ENCODE peak calls at places on chromosomes 16 and 17, in seven cellular contexts. One of them, this sample, is unnamed.

GRCh38 chr17:72463287-72464102 is 342.7 kb downstream of the SOX9 start:
- DNase-seq in AG04450: no peak
- DNase-seq in GM23338: no peak
- DNase-seq in gastrocnemius medialis: no peak
- DNase-seq in heart left ventricle: no peak
- DNase-seq in aorta: no peak
- DNase-seq in fibroblast of mammary gland: no peak
- DNase-seq in this sample: no peak

GRCh38 chr17:69058165-69058564 is 2.6 kb downstream of the ABCA9 start:
- DNase-seq in AG04450: no peak
- DNase-seq in GM23338: peak
- DNase-seq in gastrocnemius medialis: no peak
- DNase-seq in heart left ventricle: no peak
- DNase-seq in aorta: no peak
- DNase-seq in fibroblast of mammary gland: peak
- DNase-seq in this sample: peak

GRCh38 chr17:35749560-35750412 is 3.3 kb downstream of the GAS2L2 start:
- DNase-seq in AG04450: no peak
- DNase-seq in GM23338: peak
- DNase-seq in gastrocnemius medialis: no peak
- DNase-seq in heart left ventricle: no peak
- DNase-seq in aorta: no peak
- DNase-seq in fibroblast of mammary gland: no peak
- DNase-seq in this sample: no peak

GRCh38 chr16:66894948-66895696 is 14.8 kb downstream of the PDP2 start:
- DNase-seq in AG04450: no peak
- DNase-seq in GM23338: peak
- DNase-seq in gastrocnemius medialis: peak
- DNase-seq in heart left ventricle: peak
- DNase-seq in aorta: peak
- DNase-seq in fibroblast of mammary gland: peak
- DNase-seq in this sample: no peak

GRCh38 chr17:4980644-4981216 is 6.7 kb downstream of the CAMTA2 start:
- DNase-seq in AG04450: no peak
- DNase-seq in GM23338: peak
- DNase-seq in gastrocnemius medialis: no peak
- DNase-seq in heart left ventricle: no peak
- DNase-seq in aorta: no peak
- DNase-seq in fibroblast of mammary gland: peak
- DNase-seq in this sample: peak

GRCh38 chr17:63699638-63700527 is at the start of gene LIMD2:
- DNase-seq in AG04450: no peak
- DNase-seq in GM23338: peak
- DNase-seq in gastrocnemius medialis: no peak
- DNase-seq in heart left ventricle: peak
- DNase-seq in aorta: peak
- DNase-seq in fibroblast of mammary gland: no peak
- DNase-seq in this sample: no peak

GRCh38 chr16:50297301-50298074 is 31.1 kb downstream of the ADCY7 start:
- DNase-seq in AG04450: no peak
- DNase-seq in GM23338: no peak
- DNase-seq in gastrocnemius medialis: peak
- DNase-seq in heart left ventricle: peak
- DNase-seq in aorta: peak
- DNase-seq in fibroblast of mammary gland: no peak
- DNase-seq in this sample: no peak

GRCh38 chr17:48787850-48788249 is 29.2 kb downstream of the TTLL6 start:
- DNase-seq in AG04450: no peak
- DNase-seq in GM23338: no peak
- DNase-seq in gastrocnemius medialis: no peak
- DNase-seq in heart left ventricle: no peak
- DNase-seq in aorta: no peak
- DNase-seq in fibroblast of mammary gland: no peak
- DNase-seq in this sample: no peak

DNA sequence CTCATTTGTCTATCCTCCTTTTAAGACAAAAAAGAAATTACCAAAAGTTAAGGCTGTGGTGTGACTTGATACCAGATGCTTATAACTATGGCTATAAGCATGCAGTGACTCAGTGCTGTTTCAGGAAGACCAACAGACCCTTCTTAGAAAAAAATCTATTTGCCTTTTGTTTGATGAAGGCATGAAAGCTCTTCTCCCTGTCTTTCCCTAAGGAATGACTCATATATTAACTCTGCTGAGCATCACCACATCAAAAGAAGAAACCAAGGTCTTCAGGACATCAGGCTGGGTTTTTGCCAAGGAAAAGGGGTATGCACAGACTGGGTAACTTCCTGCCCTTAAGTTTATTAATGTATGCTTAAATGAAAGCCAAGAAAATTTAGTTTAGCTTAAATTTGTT is 47.1 kb downstream of the VMP1 start:
- DNase-seq in AG04450: peak
- DNase-seq in GM23338: no peak
- DNase-seq in gastrocnemius medialis: no peak
- DNase-seq in heart left ventricle: no peak
- DNase-seq in aorta: no peak
- DNase-seq in fibroblast of mammary gland: peak
- DNase-seq in this sample: no peak
- H3K4me3 ChIP-seq in AG04450: no peak
- H3K4me3 ChIP-seq in GM23338: no peak
- H3K4me3 ChIP-seq in gastrocnemius medialis: no peak
- H3K4me3 ChIP-seq in heart left ventricle: no peak
- H3K4me3 ChIP-seq in aorta: no peak
- H3K4me3 ChIP-seq in fibroblast of mammary gland: no peak
- H3K4me3 ChIP-seq in this sample: no peak

DNA sequence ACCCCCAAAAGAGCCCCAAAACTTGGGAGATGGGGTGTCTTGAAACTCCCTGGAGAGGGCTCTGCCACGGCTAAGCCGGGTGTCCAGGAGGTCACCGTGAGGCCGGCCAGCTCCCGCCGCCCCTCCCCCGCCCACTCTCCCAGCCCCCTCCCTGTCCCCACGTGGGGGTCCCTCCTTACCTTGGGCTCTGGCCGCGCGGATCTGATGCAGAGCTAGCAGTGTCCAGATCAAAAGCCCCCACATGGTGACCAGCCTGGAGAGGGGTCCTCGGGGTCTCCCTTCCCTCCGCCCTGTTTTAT is 450 bp downstream of the SDK2 start:
- DNase-seq in AG04450: no peak
- DNase-seq in GM23338: no peak
- DNase-seq in gastrocnemius medialis: no peak
- DNase-seq in heart left ventricle: no peak
- DNase-seq in aorta: no peak
- DNase-seq in fibroblast of mammary gland: no peak
- DNase-seq in this sample: no peak
- H3K4me3 ChIP-seq in AG04450: no peak
- H3K4me3 ChIP-seq in GM23338: peak
- H3K4me3 ChIP-seq in gastrocnemius medialis: peak
- H3K4me3 ChIP-seq in heart left ventricle: peak
- H3K4me3 ChIP-seq in aorta: peak
- H3K4me3 ChIP-seq in fibroblast of mammary gland: peak
- H3K4me3 ChIP-seq in this sample: no peak

GRCh38 chr17:41583137-41584127 is 3.3 kb downstream of the KRT14 start:
- DNase-seq in AG04450: no peak
- DNase-seq in GM23338: no peak
- DNase-seq in gastrocnemius medialis: no peak
- DNase-seq in heart left ventricle: no peak
- DNase-seq in aorta: no peak
- DNase-seq in fibroblast of mammary gland: no peak
- DNase-seq in this sample: no peak
- H3K4me3 ChIP-seq in AG04450: no peak
- H3K4me3 ChIP-seq in GM23338: no peak
- H3K4me3 ChIP-seq in gastrocnemius medialis: no peak
- H3K4me3 ChIP-seq in heart left ventricle: no peak
- H3K4me3 ChIP-seq in aorta: no peak
- H3K4me3 ChIP-seq in fibroblast of mammary gland: no peak
- H3K4me3 ChIP-seq in this sample: no peak

GRCh38 chr16:84253173-84253572 is 13.4 kb upstream of the KCNG4 start:
- DNase-seq in AG04450: no peak
- DNase-seq in GM23338: no peak
- DNase-seq in gastrocnemius medialis: no peak
- DNase-seq in heart left ventricle: no peak
- DNase-seq in aorta: no peak
- DNase-seq in fibroblast of mammary gland: no peak
- DNase-seq in this sample: no peak
- H3K4me3 ChIP-seq in AG04450: no peak
- H3K4me3 ChIP-seq in GM23338: no peak
- H3K4me3 ChIP-seq in gastrocnemius medialis: no peak
- H3K4me3 ChIP-seq in heart left ventricle: no peak
- H3K4me3 ChIP-seq in aorta: no peak
- H3K4me3 ChIP-seq in fibroblast of mammary gland: no peak
- H3K4me3 ChIP-seq in this sample: no peak

GRCh38 chr17:43393944-43394482 is 4.8 kb upstream of the ARL4D start:
- DNase-seq in AG04450: peak
- DNase-seq in GM23338: peak
- DNase-seq in gastrocnemius medialis: peak
- DNase-seq in heart left ventricle: peak
- DNase-seq in aorta: peak
- DNase-seq in fibroblast of mammary gland: peak
- DNase-seq in this sample: peak

GRCh38 chr17:43388198-43389021 is 10.4 kb upstream of the ARL4D start:
- DNase-seq in AG04450: peak
- DNase-seq in GM23338: peak
- DNase-seq in gastrocnemius medialis: peak
- DNase-seq in heart left ventricle: peak
- DNase-seq in aorta: peak
- DNase-seq in fibroblast of mammary gland: peak
- DNase-seq in this sample: peak

GRCh38 chr17:43392397-43392796 is 6.4 kb upstream of the ARL4D start:
- DNase-seq in AG04450: no peak
- DNase-seq in GM23338: no peak
- DNase-seq in gastrocnemius medialis: no peak
- DNase-seq in heart left ventricle: no peak
- DNase-seq in aorta: no peak
- DNase-seq in fibroblast of mammary gland: no peak
- DNase-seq in this sample: no peak

GRCh38 chr17:43385046-43385831 is 13.6 kb upstream of the ARL4D start:
- DNase-seq in AG04450: no peak
- DNase-seq in GM23338: no peak
- DNase-seq in gastrocnemius medialis: no peak
- DNase-seq in heart left ventricle: no peak
- DNase-seq in aorta: no peak
- DNase-seq in fibroblast of mammary gland: no peak
- DNase-seq in this sample: no peak

DNA sequence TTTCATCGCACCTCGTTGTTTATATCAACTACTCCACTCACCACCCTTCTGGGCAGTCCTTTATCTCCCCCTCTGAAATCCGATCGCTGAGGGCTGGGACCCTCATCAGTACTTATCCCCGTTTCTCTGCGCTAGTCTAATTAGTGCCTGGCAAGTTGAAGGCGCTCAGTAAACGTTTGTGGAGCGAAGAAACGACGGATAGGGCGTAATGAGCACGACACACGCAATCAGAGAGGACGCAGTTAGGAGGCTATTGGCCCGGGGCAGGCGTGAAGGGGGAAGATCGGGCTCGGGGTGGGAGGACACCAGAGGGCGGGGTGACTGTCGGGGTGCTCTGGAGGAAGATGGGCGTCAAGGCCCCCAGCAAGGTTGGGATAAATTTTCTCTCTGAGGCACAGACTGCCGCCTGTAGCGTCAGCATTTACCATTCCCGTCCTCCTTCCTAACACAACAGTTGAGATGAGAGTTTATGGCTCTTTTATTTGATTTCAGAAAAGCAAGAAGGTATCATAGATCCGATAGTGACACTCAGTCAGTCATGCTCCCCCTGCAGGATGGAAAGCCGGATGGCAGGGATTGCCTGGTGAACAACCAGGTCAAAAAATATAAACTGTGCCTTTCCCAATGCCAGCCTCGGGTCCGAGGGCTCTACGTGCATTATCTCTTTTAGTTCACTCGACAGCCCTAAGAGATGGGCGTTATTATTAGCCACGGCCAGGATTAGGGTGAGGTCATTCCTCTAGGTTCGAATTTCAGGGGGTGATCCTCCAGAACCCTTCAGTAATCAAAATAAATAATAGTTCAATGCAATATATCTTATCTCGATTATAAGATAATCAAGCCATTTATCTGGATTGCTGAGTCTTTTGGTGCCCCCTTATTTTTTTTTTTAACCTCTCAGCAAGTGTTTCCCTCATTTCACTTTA is 9.5 kb upstream of the ARL4D start:
- DNase-seq in AG04450: no peak
- DNase-seq in GM23338: peak
- DNase-seq in gastrocnemius medialis: peak
- DNase-seq in heart left ventricle: peak
- DNase-seq in aorta: peak
- DNase-seq in fibroblast of mammary gland: peak
- DNase-seq in this sample: peak
- H3K4me3 ChIP-seq in AG04450: peak
- H3K4me3 ChIP-seq in GM23338: peak
- H3K4me3 ChIP-seq in gastrocnemius medialis: peak
- H3K4me3 ChIP-seq in heart left ventricle: peak
- H3K4me3 ChIP-seq in aorta: peak
- H3K4me3 ChIP-seq in fibroblast of mammary gland: peak
- H3K4me3 ChIP-seq in this sample: peak

GRCh38 chr17:38917259-38917658 is 8.2 kb upstream of the LASP1NB start:
- DNase-seq in AG04450: no peak
- DNase-seq in GM23338: no peak
- DNase-seq in gastrocnemius medialis: no peak
- DNase-seq in heart left ventricle: no peak
- DNase-seq in aorta: no peak
- DNase-seq in fibroblast of mammary gland: no peak
- DNase-seq in this sample: no peak
- H3K4me3 ChIP-seq in AG04450: no peak
- H3K4me3 ChIP-seq in GM23338: no peak
- H3K4me3 ChIP-seq in gastrocnemius medialis: no peak
- H3K4me3 ChIP-seq in heart left ventricle: no peak
- H3K4me3 ChIP-seq in aorta: no peak
- H3K4me3 ChIP-seq in fibroblast of mammary gland: no peak
- H3K4me3 ChIP-seq in this sample: no peak